ENCODE peak calls at places on chromosomes 5 and 9, in six cellular contexts. U is GM03348, N is progenitor cell of endocrine pancreas, Q is amniotic stem cell, L is NCI-H1417, H is hepatic stellate cell. K is an unnamed sample.
A peak's percentile ranks its signal among the peaks of the same experiment; 100 is the strongest.

GRCh38 chr5:172274951-172275753 is 8.4 kb downstream of the UBTD2 start:
- DNase-seq in U (no peak), N (no peak), Q (no peak), L (no peak), H (no peak), K (no peak)

GRCh38 chr9:21796768-21797167 is 5.7 kb upstream of the MTAP start:
- DNase-seq in U (no peak), N (no peak), Q (peak; percentile 9), L (no peak), H (no peak), K (no peak)

GRCh38 chr5:150487199-150488061 is 20.5 kb upstream of the NDST1 start:
- DNase-seq in U (no peak), N (no peak), Q (no peak), L (peak; percentile 8), H (no peak), K (peak; percentile 82)

GRCh38 chr9:90969021-90969675 is 167.5 kb downstream of the SYK start:
- DNase-seq in U (no peak), N (no peak), Q (no peak), L (peak; percentile 83), H (no peak), K (no peak)

GRCh38 chr5:153831976-153832375 is 206.7 kb downstream of the FAM114A2 start:
- DNase-seq in U (no peak), N (no peak), Q (no peak), L (no peak), H (peak; percentile 13), K (no peak)

GRCh38 chr5:72434781-72435437 is 72.3 kb downstream of the ZNF366 start:
- DNase-seq in U (no peak), N (no peak), Q (no peak), L (no peak), H (no peak), K (no peak)

GRCh38 chr5:33659526-33660169 is 218.9 kb downstream of the TARS1 start:
- DNase-seq in U (peak; percentile 17), N (no peak), Q (no peak), L (no peak), H (no peak), K (no peak)

GRCh38 chr5:171863928-171864327 is 78.3 kb downstream of the SMIM23 start:
- DNase-seq in U (peak; percentile 84), N (no peak), Q (peak; percentile 60), L (no peak), H (peak; percentile 61), K (no peak)

GRCh38 chr9:126395439-126396212 is 69.0 kb downstream of the MVB12B start:
- DNase-seq in U (peak; percentile 48), N (no peak), Q (no peak), L (no peak), H (peak; percentile 39), K (peak; percentile 70)

GRCh38 chr9:124791106-124791505 is 14.2 kb downstream of the OLFML2A start:
- DNase-seq in U (no peak), N (no peak), Q (no peak), L (no peak), H (no peak), K (no peak)

GRCh38 chr9:126207256-126207655 is 119.4 kb upstream of the MVB12B start:
- DNase-seq in U (no peak), N (no peak), Q (no peak), L (no peak), H (no peak), K (no peak)

GRCh38 chr9:8604201-8604600 is 804.6 kb upstream of the DMAC1 start:
- DNase-seq in U (no peak), N (no peak), Q (no peak), L (no peak), H (no peak), K (no peak)

GRCh38 chr5:83942155-83942554 is 221.5 kb upstream of the HAPLN1 start:
- DNase-seq in U (no peak), N (no peak), Q (no peak), L (no peak), H (no peak), K (no peak)

GRCh38 chr5:147813696-147814095 is 17.8 kb downstream of the SPINK1 start:
- DNase-seq in U (no peak), N (no peak), Q (no peak), L (no peak), H (no peak), K (no peak)

GRCh38 chr5:138953370-138954256 is 78.5 kb upstream of the LRRTM2 start:
- DNase-seq in U (peak; percentile 90), N (no peak), Q (no peak), L (peak; percentile 43), H (peak; percentile 89), K (peak; percentile 70)